ENCODE peak calls at places on chromosome 16, in five cellular contexts. X, I, E, V and W are unnamed samples.

GRCh38 chr16:4266372-4266771 is 6.5 kb downstream of the TFAP4 start:
- DNase-seq in X (no peak), I (no peak), E (no peak), V (no peak), W (no peak)

GRCh38 chr16:47018223-47018891 is 44.9 kb upstream of the DNAJA2 start:
- DNase-seq in X (peak), I (no peak), E (peak), V (no peak), W (peak)

GRCh38 chr16:89453662-89454321 is 36.6 kb downstream of the ANKRD11 start:
- DNase-seq in X (no peak), I (no peak), E (no peak), V (no peak), W (no peak)

GRCh38 chr16:85935957-85936760 is 37.2 kb downstream of the IRF8 start:
- DNase-seq in X (no peak), I (no peak), E (peak), V (no peak), W (no peak)

GRCh38 chr16:3771513-3771912 is 54.2 kb upstream of the TRAP1 start:
- DNase-seq in X (no peak), I (no peak), E (no peak), V (no peak), W (no peak)

GRCh38 chr16:70578035-70578434 is 54.4 kb downstream of the SF3B3 start:
- DNase-seq in X (no peak), I (no peak), E (no peak), V (no peak), W (no peak)

GRCh38 chr16:29765167-29766032 is 12.7 kb upstream of the ZG16 start:
- DNase-seq in X (peak), I (no peak), E (peak), V (no peak), W (no peak)

GRCh38 chr16:66286527-66286926 is 80.0 kb upstream of the CDH5 start:
- DNase-seq in X (no peak), I (no peak), E (no peak), V (no peak), W (no peak)

GRCh38 chr16:85286970-85287814 is 174.9 kb upstream of the CIBAR2 start:
- DNase-seq in X (no peak), I (no peak), E (no peak), V (no peak), W (no peak)

GRCh38 chr16:20611350-20611902 is 35.3 kb upstream of the ACSM2B start:
- DNase-seq in X (peak), I (no peak), E (no peak), V (no peak), W (no peak)

GRCh38 chr16:83928341-83929055 is 24.5 kb upstream of the OSGIN1 start:
- DNase-seq in X (no peak), I (no peak), E (no peak), V (no peak), W (no peak)

GRCh38 chr16:590165-590874 is 454 bp downstream of the RAB40C start:
- DNase-seq in X (no peak), I (no peak), E (no peak), V (no peak), W (no peak)

GRCh38 chr16:83409347-83409746 is 398.4 kb upstream of the HSBP1 start:
- DNase-seq in X (no peak), I (no peak), E (no peak), V (no peak), W (no peak)

GRCh38 chr16:2981177-2981898 is 1.1 kb upstream of the PKMYT1 start:
- DNase-seq in X (no peak), I (no peak), E (no peak), V (no peak), W (no peak)

GRCh38 chr16:67456383-67457140 is 24.4 kb downstream of the ATP6V0D1 start:
- DNase-seq in X (no peak), I (no peak), E (peak), V (peak), W (no peak)

GRCh38 chr16:29318037-29318436 is 88.5 kb downstream of the NPIPB11 start:
- DNase-seq in X (no peak), I (no peak), E (no peak), V (no peak), W (no peak)

GRCh38 chr16:79784007-79784406 is 183.5 kb upstream of the MAF start:
- DNase-seq in X (no peak), I (no peak), E (no peak), V (no peak), W (no peak)

GRCh38 chr16:15649727-15650018 is 372 bp upstream of the NDE1 start:
- DNase-seq in X (no peak), I (no peak), E (no peak), V (no peak), W (no peak)

GRCh38 chr16:78895661-78896060 is 704.9 kb downstream of the MAF start:
- DNase-seq in X (no peak), I (no peak), E (no peak), V (no peak), W (no peak)